ENCODE peak calls at places on chromosomes 3 and 15, in six cellular contexts. R is GM23248, U is PC-3, N is PC-9, F is GM23338, C is HCT116. Y is an unnamed sample. For H3K4me1 and H3K9me2, the result is how much of the 10 kb centered on the place peaks cover.

GRCh38 chr15:89018235-89018634 is 70.0 kb upstream of the ABHD2 start:
- DNase-seq in U (no peak), C (no peak), F (no peak), R (peak), N (no peak), Y (no peak)

GRCh38 chr3:32842531-32842931 is 24.7 kb downstream of the TRIM71 start:
- DNase-seq in N (no peak), C (no peak), R (no peak), F (no peak), U (peak), Y (peak)

GRCh38 chr3:123540285-123540684 is 44.6 kb downstream of the HACD2 start:
- DNase-seq in U (peak), N (no peak), F (no peak), R (peak), C (no peak), Y (peak)

GRCh38 chr3:104180906-104181305 is 1185.8 kb upstream of the ALCAM start:
- DNase-seq in R (peak), C (no peak), N (no peak), U (no peak), F (no peak), Y (no peak)

GRCh38 chr15:35630570-35630969 is 84.6 kb upstream of the DPH6 start:
- DNase-seq in N (peak), F (no peak), R (peak), U (no peak), C (no peak), Y (no peak)

GRCh38 chr3:149388001-149388435 is 10.6 kb upstream of the TM4SF1 start:
- DNase-seq in N (peak), U (peak), F (no peak), R (peak), C (no peak), Y (no peak)

GRCh38 chr3:33926998-33927605 is 128.7 kb downstream of the PDCD6IP start:
- DNase-seq in R (no peak), C (no peak), F (no peak), U (no peak), N (no peak), Y (no peak)

GRCh38 chr3:104437891-104438290 is 928.8 kb upstream of the ALCAM start:
- DNase-seq in C (no peak), R (peak), F (peak), U (peak), N (no peak), Y (no peak)

GRCh38 chr15:45534821-45535220 is 12.3 kb upstream of the SLC30A4 start:
- DNase-seq in U (no peak), N (no peak), C (no peak), F (no peak), R (no peak), Y (no peak)

GRCh38 chr3:53705774-53706173 is 140.4 kb downstream of the CHDH start:
- DNase-seq in U (no peak), R (no peak), N (no peak), C (no peak), F (no peak), Y (no peak)

GRCh38 chr3:1232276-1232675 is 139.5 kb downstream of the CNTN6 start:
- DNase-seq in U (no peak), F (no peak), C (no peak), N (no peak), R (no peak), Y (no peak)

GRCh38 chr3:11727207-11727606 is 83.5 kb upstream of the VGLL4 start:
- DNase-seq in F (no peak), N (no peak), R (peak), U (no peak), C (no peak), Y (no peak)

GRCh38 chr3:178634975-178635374 is 98.7 kb downstream of the KCNMB2 start:
- DNase-seq in F (no peak), U (no peak), C (no peak), N (no peak), R (no peak), Y (no peak)

GRCh38 chr3:27888562-27888961 is 166.4 kb upstream of the EOMES start:
- DNase-seq in N (no peak), R (peak), F (peak), U (no peak), C (no peak), Y (no peak)

GRCh38 chr3:164174049-164174448 is 904.2 kb downstream of the SI start:
- DNase-seq in F (no peak), R (no peak), U (no peak), C (no peak), N (no peak), Y (no peak)

GRCh38 chr15:64985382-64986033 is 4.2 kb downstream of the SPG21 start:
- DNase-seq in F (no peak), N (peak), U (peak), R (no peak), C (no peak), Y (no peak)

GRCh38 chr3:167969554-167969953 is 126.2 kb downstream of the GOLIM4 start:
- DNase-seq in F (no peak), N (no peak), R (no peak), C (no peak), U (no peak), Y (no peak)

GRCh38 chr3:147409143-147410121 is at the start of gene ZIC1:
- DNase-seq in N (no peak), R (peak), F (peak), U (no peak), C (no peak), Y (no peak)
- TF ChIP-seq EZH2 in N (no peak), R (no peak), F (peak), U (no peak), C (no peak), Y (no peak)

DNA sequence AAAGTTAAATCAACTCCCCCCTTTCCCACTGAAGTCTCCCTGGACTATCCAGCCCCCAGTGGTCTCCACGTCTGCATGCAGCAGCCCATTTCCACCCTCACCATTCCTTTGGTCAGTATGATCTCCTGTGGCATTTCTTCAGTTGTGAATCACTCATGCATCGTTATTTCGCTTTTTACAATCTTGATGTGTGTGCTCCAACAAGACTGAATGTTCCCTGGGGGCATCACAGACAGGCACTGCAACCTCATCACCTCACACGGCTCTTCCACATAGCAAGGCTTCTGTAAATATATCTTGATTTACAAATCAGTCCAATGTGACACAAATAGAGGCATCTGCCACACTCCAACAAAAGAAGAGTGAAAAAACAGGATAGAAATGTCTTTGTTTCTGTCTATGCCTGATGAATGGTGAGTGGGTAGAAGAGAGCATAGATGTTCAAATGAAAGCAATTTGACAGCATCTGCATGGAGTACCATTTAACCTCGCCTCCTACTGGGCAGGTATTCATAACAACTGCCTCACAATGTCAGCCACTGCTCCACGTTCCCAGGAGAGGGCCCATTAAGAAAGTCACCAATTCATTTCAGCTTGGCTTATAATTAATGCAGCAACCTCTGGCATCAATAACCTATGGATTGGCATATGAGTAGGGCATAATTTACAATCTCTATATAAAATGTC is 5.2 kb downstream of the HEG1 start:
- DNase-seq in U (no peak), C (no peak), N (no peak), F (peak), R (no peak), Y (no peak)
- H3K4me1 ChIP-seq in U (under half), C (under half), N (under half), F (under half), R (half or more), Y (under half)

DNA sequence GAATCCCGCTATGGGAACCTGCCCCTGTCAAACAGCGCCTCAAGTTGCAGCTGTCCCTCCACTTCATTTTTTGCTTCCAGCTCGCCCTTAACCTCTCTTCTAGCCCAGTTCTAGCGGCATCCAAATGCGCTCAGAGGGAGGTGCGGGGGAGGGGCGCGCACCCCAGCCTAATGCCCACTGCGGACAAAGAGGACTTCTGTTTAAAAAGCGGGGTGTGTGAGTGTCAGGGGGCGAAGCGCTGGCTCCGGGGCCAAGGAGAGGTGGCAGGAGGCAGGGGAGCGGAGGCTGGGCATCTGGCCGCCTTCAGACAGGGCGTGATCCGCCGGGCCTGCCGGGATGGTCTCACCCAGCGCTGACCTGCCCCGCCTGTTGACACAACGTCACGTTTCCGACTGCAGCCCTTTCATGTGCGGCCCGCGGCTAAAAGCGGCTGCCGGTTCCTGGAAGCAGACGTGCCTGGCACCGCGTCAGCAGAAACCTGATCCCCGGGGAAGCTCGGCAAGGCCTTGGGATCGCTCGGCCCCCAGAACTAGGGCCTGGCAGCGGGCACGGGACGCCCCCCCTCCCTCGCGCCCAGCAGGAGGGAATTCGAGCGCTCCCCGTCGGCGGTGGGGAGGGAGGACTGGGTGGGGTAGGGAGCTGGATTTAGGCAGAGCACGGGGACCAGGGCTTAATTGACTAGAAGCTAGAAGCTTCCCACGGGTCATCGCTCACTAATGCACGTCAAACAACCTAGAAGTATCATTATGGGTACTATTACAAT is 7.6 kb downstream of the BHLHE40 start:
- DNase-seq in U (peak), N (peak), C (peak), R (peak), F (peak), Y (peak)
- H3K9me2 ChIP-seq in U (under half), N (under half), C (under half), R (under half), F (under half), Y (under half)

GRCh38 chr3:153055779-153056178 is 106.2 kb upstream of the RAP2B start:
- DNase-seq in R (no peak), U (no peak), C (no peak), N (no peak), F (no peak), Y (no peak)

GRCh38 chr3:153052096-153052460 is 109.9 kb upstream of the RAP2B start:
- DNase-seq in U (peak), F (no peak), C (peak), R (peak), N (peak), Y (peak)

GRCh38 chr3:153055217-153055616 is 106.8 kb upstream of the RAP2B start:
- DNase-seq in U (no peak), F (no peak), C (no peak), R (no peak), N (no peak), Y (peak)

GRCh38 chr3:153050978-153051377 is 111.0 kb upstream of the RAP2B start:
- DNase-seq in N (no peak), C (no peak), U (no peak), R (no peak), F (no peak), Y (no peak)

DNA sequence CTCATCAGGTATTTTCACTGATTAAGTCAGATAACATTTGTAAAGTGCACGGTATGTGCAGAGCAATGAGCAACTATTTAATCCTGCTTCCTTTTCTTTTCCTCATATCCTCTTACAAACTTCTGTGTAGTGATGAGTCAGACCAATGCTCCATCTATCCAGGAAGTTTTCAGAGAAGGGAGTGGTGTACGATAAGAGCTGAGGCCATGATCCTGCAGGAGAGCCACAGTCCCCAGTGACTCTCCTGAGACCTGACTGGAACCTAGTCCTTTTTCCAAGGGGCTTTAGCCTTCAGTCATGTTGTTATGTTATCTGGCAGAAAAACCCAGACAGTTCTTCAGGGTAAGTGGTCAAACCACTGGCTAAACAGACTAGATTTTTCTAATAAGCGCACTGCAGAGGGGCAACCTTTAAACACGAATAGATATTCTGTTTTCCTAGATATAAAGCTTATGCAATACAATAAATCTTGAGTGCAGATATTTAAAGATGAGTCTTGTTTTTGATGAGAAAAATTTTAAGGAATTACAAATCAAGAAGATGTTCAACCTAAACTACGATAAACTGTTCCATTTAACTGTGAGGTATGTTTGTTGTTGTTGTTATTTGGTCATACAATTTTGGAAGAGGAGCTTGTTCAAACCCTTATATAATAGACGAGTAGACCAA is 110.5 kb upstream of the RAP2B start:
- DNase-seq in F (no peak), U (peak), N (peak), R (peak), C (peak), Y (no peak)
- TF ChIP-seq EZH2 in F (no peak), U (no peak), N (no peak), R (no peak), C (no peak), Y (no peak)

GRCh38 chr3:24259901-24260512 is 234.6 kb downstream of the THRB start:
- DNase-seq in C (no peak), U (no peak), N (no peak), F (no peak), R (peak), Y (peak)
- H3K4me1 ChIP-seq in C (under half), U (under half), N (under half), F (under half), R (under half), Y (under half)